ENCODE peak calls at places on chromosome 19, in six cellular contexts. A is upper lobe of right lung; W is RWPE1; M is A549; F is heart right ventricle; X is CD4-positive, alpha-beta T cell. K is an unnamed sample.

GRCh38 chr19:4896372-4896771 is 6.3 kb downstream of the ARRDC5 start:
- DNase-seq in A (no peak), W (peak), M (peak), F (no peak), X (no peak), K (peak)

GRCh38 chr19:16384688-16385087 is 60.1 kb downstream of the KLF2 start:
- DNase-seq in A (no peak), W (no peak), M (no peak), F (no peak), X (no peak), K (peak)

GRCh38 chr19:35328851-35329285 is at the start of gene CD22:
- DNase-seq in A (no peak), W (no peak), M (no peak), F (no peak), X (no peak), K (no peak)

GRCh38 chr19:14333101-14333871 is 48.0 kb upstream of the ADGRE5 start:
- DNase-seq in A (no peak), W (peak), M (peak), F (peak), X (no peak), K (no peak)

GRCh38 chr19:4916292-4917082 is 7.2 kb downstream of the UHRF1 start:
- DNase-seq in A (no peak), W (no peak), M (no peak), F (no peak), X (peak), K (no peak)

GRCh38 chr19:19552811-19553210 is 14.7 kb downstream of the CILP2 start:
- DNase-seq in A (no peak), W (peak), M (peak), F (no peak), X (no peak), K (no peak)

GRCh38 chr19:40542197-40542859 is 34.3 kb upstream of the SHKBP1 start:
- DNase-seq in A (peak), W (no peak), M (no peak), F (peak), X (no peak), K (peak)

GRCh38 chr19:430701-431100 is 21.8 kb upstream of the C2CD4C start:
- DNase-seq in A (no peak), W (no peak), M (no peak), F (no peak), X (no peak), K (no peak)

GRCh38 chr19:18995804-18996241 is 37.5 kb downstream of the SUGP2 start:
- DNase-seq in A (peak), W (peak), M (peak), F (peak), X (no peak), K (peak)

GRCh38 chr19:7729211-7729610 is 2.7 kb downstream of the CLEC4G start:
- DNase-seq in A (no peak), W (no peak), M (no peak), F (no peak), X (no peak), K (no peak)

GRCh38 chr19:916645-917322 is 349 bp upstream of the KISS1R start:
- DNase-seq in A (no peak), W (no peak), M (no peak), F (no peak), X (no peak), K (no peak)

GRCh38 chr19:4100647-4101495 is 23.1 kb downstream of the MAP2K2 start:
- DNase-seq in A (no peak), W (no peak), M (no peak), F (no peak), X (no peak), K (no peak)

GRCh38 chr19:28492616-28493015 is 720.3 kb downstream of the UQCRFS1 start:
- DNase-seq in A (no peak), W (no peak), M (no peak), F (no peak), X (no peak), K (no peak)

GRCh38 chr19:18273566-18274302 is 518 bp downstream of the IQCN start:
- DNase-seq in A (no peak), W (no peak), M (no peak), F (no peak), X (no peak), K (no peak)

GRCh38 chr19:17835182-17836006 is 12.4 kb downstream of the JAK3 start:
- DNase-seq in A (no peak), W (no peak), M (no peak), F (no peak), X (no peak), K (no peak)

GRCh38 chr19:11239377-11240000 is at the start of gene ANGPTL8:
- DNase-seq in A (no peak), W (no peak), M (no peak), F (no peak), X (no peak), K (no peak)

GRCh38 chr19:45182758-45183157 is 4.2 kb downstream of the BLOC1S3 start:
- DNase-seq in A (no peak), W (no peak), M (no peak), F (no peak), X (no peak), K (no peak)

GRCh38 chr19:5694952-5695648 is 5.0 kb downstream of the RPL36 start:
- DNase-seq in A (no peak), W (no peak), M (no peak), F (no peak), X (no peak), K (no peak)

GRCh38 chr19:37251308-37252229 is 33.6 kb downstream of the ZNF383 start:
- DNase-seq in A (peak), W (peak), M (peak), F (peak), X (peak), K (peak)

GRCh38 chr19:29489182-29489951 is 36.4 kb upstream of the VSTM2B start:
- DNase-seq in A (peak), W (no peak), M (no peak), F (no peak), X (no peak), K (no peak)

GRCh38 chr19:45251452-45252354 is 632 bp downstream of the MARK4 start:
- DNase-seq in A (no peak), W (peak), M (no peak), F (no peak), X (no peak), K (peak)

GRCh38 chr19:8515317-8515716 is 1.4 kb upstream of the ZNF414 start:
- DNase-seq in A (peak), W (no peak), M (no peak), F (no peak), X (peak), K (no peak)

GRCh38 chr19:58563034-58563573 is 4.7 kb upstream of the UBE2M start:
- DNase-seq in A (peak), W (no peak), M (no peak), F (no peak), X (no peak), K (no peak)

GRCh38 chr19:51595190-51595589 is 24.1 kb downstream of the ZNF175 start:
- DNase-seq in A (no peak), W (no peak), M (no peak), F (no peak), X (no peak), K (peak)

GRCh38 chr19:51594774-51595109 is 23.7 kb downstream of the ZNF175 start:
- DNase-seq in A (no peak), W (no peak), M (no peak), F (no peak), X (no peak), K (no peak)

GRCh38 chr19:51595776-51596175 is 24.7 kb downstream of the ZNF175 start:
- DNase-seq in A (no peak), W (no peak), M (no peak), F (no peak), X (no peak), K (no peak)

GRCh38 chr19:51593138-51593890 is 22.2 kb downstream of the ZNF175 start:
- DNase-seq in A (no peak), W (no peak), M (no peak), F (no peak), X (no peak), K (no peak)

DNA sequence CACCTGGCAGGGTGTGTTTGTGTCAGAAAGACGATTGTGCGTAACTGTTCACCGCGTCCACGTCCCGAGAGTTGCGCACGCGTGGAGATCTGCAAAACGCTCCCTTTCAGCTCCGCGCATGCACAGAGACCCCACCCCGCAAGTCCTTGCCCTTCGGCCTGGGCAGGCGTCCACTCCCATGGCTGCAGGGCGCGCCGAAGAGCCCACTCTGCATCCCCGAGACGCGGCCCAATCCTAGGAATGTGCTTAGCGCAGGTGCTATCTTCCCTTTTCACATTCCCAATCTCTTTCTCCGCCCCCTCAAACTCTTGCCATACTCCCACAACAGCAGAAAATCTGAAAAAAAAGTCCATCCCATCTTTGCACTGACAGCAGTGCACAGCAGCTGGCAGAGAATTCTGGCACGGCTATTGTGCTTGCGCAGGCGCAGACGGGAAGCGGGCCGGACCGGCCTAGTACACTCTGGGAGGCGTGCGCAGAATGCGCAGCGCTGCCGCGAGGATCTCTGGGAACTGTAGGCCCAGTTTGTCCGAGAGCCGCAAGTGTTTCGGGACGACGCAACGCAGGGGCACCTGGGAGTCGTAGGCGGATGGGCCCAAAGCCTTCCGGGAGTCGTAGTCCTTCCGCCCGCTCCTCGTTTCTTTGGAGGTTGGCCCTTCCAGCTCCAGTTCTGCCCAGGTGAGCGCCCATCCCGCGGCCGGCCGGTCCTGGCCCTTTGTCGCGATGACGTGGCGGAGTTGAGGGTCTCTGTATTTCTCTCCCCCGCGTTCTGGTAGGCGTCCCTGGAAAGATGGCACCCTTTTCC is 23.1 kb downstream of the ZNF175 start:
- DNase-seq in A (peak), W (peak), M (peak), F (peak), X (peak), K (peak)
- H3K27ac ChIP-seq in A (peak), W (peak), M (peak), F (peak), X (no peak), K (no peak)

GRCh38 chr19:56110515-56111448 is 10.3 kb downstream of the ZNF787 start:
- DNase-seq in A (no peak), W (no peak), M (no peak), F (peak), X (no peak), K (peak)
- H3K27ac ChIP-seq in A (peak), W (peak), M (no peak), F (peak), X (peak), K (no peak)

GRCh38 chr19:46887240-46887782 is 26.5 kb downstream of the ARHGAP35 start:
- DNase-seq in A (no peak), W (no peak), M (no peak), F (no peak), X (no peak), K (no peak)

GRCh38 chr19:46886546-46887239 is 25.9 kb downstream of the ARHGAP35 start:
- DNase-seq in A (no peak), W (no peak), M (no peak), F (no peak), X (no peak), K (no peak)

GRCh38 chr19:46881092-46881491 is 20.3 kb downstream of the ARHGAP35 start:
- DNase-seq in A (no peak), W (no peak), M (no peak), F (no peak), X (no peak), K (no peak)

GRCh38 chr19:46882034-46882433 is 21.2 kb downstream of the ARHGAP35 start:
- DNase-seq in A (no peak), W (no peak), M (no peak), F (no peak), X (no peak), K (no peak)

DNA sequence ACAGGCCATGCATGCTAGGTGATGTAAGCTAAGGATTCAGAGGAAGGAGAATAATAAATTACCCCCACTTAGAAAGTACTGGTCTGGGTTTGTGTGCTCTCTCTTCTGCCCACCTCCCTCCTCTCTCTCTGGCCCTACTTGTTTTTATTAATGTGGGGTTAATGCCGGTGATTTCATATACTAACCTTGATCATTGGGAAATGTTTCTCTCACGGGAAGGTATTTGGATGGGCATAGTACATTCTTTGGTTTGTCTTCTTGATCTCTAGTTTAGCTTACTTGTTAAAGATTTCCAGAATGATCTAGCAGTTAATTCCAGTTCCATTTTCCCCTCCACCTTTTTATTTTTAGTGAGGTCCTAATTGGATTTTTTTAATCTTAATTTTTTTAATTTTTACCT is 24.6 kb downstream of the ARHGAP35 start:
- DNase-seq in A (no peak), W (no peak), M (no peak), F (no peak), X (no peak), K (no peak)
- H3K27ac ChIP-seq in A (no peak), W (peak), M (no peak), F (no peak), X (no peak), K (no peak)

GRCh38 chr19:41547569-41547968 is 28.4 kb upstream of the CEACAM21 start:
- DNase-seq in A (no peak), W (no peak), M (no peak), F (no peak), X (no peak), K (no peak)

GRCh38 chr19:41545547-41545946 is 30.4 kb upstream of the CEACAM21 start:
- DNase-seq in A (no peak), W (no peak), M (no peak), F (no peak), X (no peak), K (no peak)

GRCh38 chr19:41548954-41549688 is 26.8 kb upstream of the CEACAM21 start:
- DNase-seq in A (no peak), W (no peak), M (no peak), F (peak), X (no peak), K (no peak)

GRCh38 chr19:41548047-41548446 is 27.9 kb upstream of the CEACAM21 start:
- DNase-seq in A (no peak), W (no peak), M (no peak), F (no peak), X (no peak), K (no peak)

GRCh38 chr19:41546386-41546789 is 29.6 kb upstream of the CEACAM21 start:
- DNase-seq in A (no peak), W (no peak), M (no peak), F (peak), X (no peak), K (no peak)
- H3K27ac ChIP-seq in A (peak), W (no peak), M (no peak), F (peak), X (peak), K (no peak)